ENCODE peak calls at places on chromosomes 2 and 18, in nine cellular contexts. One of them, this sample, is unnamed.

GRCh38 chr2:241894056-241894641 is 24.6 kb downstream of the RTP5 start:
- DNase-seq in stimulated activated naive CD8-positive, alpha-beta T cell treated with anti-CD3 and anti-CD28 coated beads, Interleukin-15, Interleukin-2, amounts not matched to agents 100 U/mL and 50 U/mL, for 24 hours: no peak
- DNase-seq in CD4-positive, CD25-positive, alpha-beta regulatory T cell: no peak
- DNase-seq in esophagus squamous epithelium: no peak
- DNase-seq in mesenchymal stem cell: no peak
- DNase-seq in activated B cell treated with CpG ODN at 0.5 μM for 24 hours: peak
- DNase-seq in central memory CD4-positive, alpha-beta T cell: no peak
- DNase-seq in DMS79: no peak
- DNase-seq in HCEC 1CT: no peak
- DNase-seq in this sample: no peak

GRCh38 chr2:22929998-22930397 is 455.0 kb upstream of the KLHL29 start:
- DNase-seq in activated B cell treated with CpG ODN at 0.5 μM for 24 hours: no peak
- DNase-seq in central memory CD4-positive, alpha-beta T cell: no peak
- DNase-seq in DMS79: no peak
- DNase-seq in HCEC 1CT: no peak
- DNase-seq in CD4-positive, CD25-positive, alpha-beta regulatory T cell: no peak
- DNase-seq in stimulated activated naive CD8-positive, alpha-beta T cell treated with anti-CD3 and anti-CD28 coated beads, Interleukin-15, Interleukin-2, amounts not matched to agents 100 U/mL and 50 U/mL, for 24 hours: no peak
- DNase-seq in mesenchymal stem cell: no peak
- DNase-seq in esophagus squamous epithelium: no peak
- DNase-seq in this sample: no peak

GRCh38 chr2:158560259-158560658 is 103.5 kb downstream of the PKP4 start:
- DNase-seq in esophagus squamous epithelium: no peak
- DNase-seq in stimulated activated naive CD8-positive, alpha-beta T cell treated with anti-CD3 and anti-CD28 coated beads, Interleukin-15, Interleukin-2, amounts not matched to agents 100 U/mL and 50 U/mL, for 24 hours: no peak
- DNase-seq in DMS79: no peak
- DNase-seq in central memory CD4-positive, alpha-beta T cell: no peak
- DNase-seq in CD4-positive, CD25-positive, alpha-beta regulatory T cell: no peak
- DNase-seq in mesenchymal stem cell: no peak
- DNase-seq in activated B cell treated with CpG ODN at 0.5 μM for 24 hours: no peak
- DNase-seq in HCEC 1CT: no peak
- DNase-seq in this sample: no peak

GRCh38 chr2:171228826-171229225 is 68.1 kb upstream of the TLK1 start:
- DNase-seq in central memory CD4-positive, alpha-beta T cell: no peak
- DNase-seq in mesenchymal stem cell: no peak
- DNase-seq in HCEC 1CT: no peak
- DNase-seq in CD4-positive, CD25-positive, alpha-beta regulatory T cell: no peak
- DNase-seq in esophagus squamous epithelium: no peak
- DNase-seq in DMS79: no peak
- DNase-seq in stimulated activated naive CD8-positive, alpha-beta T cell treated with anti-CD3 and anti-CD28 coated beads, Interleukin-15, Interleukin-2, amounts not matched to agents 100 U/mL and 50 U/mL, for 24 hours: no peak
- DNase-seq in activated B cell treated with CpG ODN at 0.5 μM for 24 hours: no peak
- DNase-seq in this sample: no peak

GRCh38 chr2:177303939-177304338 is 39.4 kb upstream of the NFE2L2 start:
- DNase-seq in mesenchymal stem cell: no peak
- DNase-seq in stimulated activated naive CD8-positive, alpha-beta T cell treated with anti-CD3 and anti-CD28 coated beads, Interleukin-15, Interleukin-2, amounts not matched to agents 100 U/mL and 50 U/mL, for 24 hours: no peak
- DNase-seq in CD4-positive, CD25-positive, alpha-beta regulatory T cell: no peak
- DNase-seq in HCEC 1CT: no peak
- DNase-seq in esophagus squamous epithelium: no peak
- DNase-seq in central memory CD4-positive, alpha-beta T cell: no peak
- DNase-seq in DMS79: no peak
- DNase-seq in activated B cell treated with CpG ODN at 0.5 μM for 24 hours: no peak
- DNase-seq in this sample: no peak

GRCh38 chr2:85947593-85947992 is 58.8 kb upstream of the ST3GAL5 start:
- DNase-seq in mesenchymal stem cell: no peak
- DNase-seq in activated B cell treated with CpG ODN at 0.5 μM for 24 hours: no peak
- DNase-seq in stimulated activated naive CD8-positive, alpha-beta T cell treated with anti-CD3 and anti-CD28 coated beads, Interleukin-15, Interleukin-2, amounts not matched to agents 100 U/mL and 50 U/mL, for 24 hours: no peak
- DNase-seq in HCEC 1CT: no peak
- DNase-seq in DMS79: no peak
- DNase-seq in CD4-positive, CD25-positive, alpha-beta regulatory T cell: no peak
- DNase-seq in central memory CD4-positive, alpha-beta T cell: no peak
- DNase-seq in esophagus squamous epithelium: no peak
- DNase-seq in this sample: no peak

GRCh38 chr2:159151198-159152118 is 135.0 kb downstream of the WDSUB1 start:
- DNase-seq in stimulated activated naive CD8-positive, alpha-beta T cell treated with anti-CD3 and anti-CD28 coated beads, Interleukin-15, Interleukin-2, amounts not matched to agents 100 U/mL and 50 U/mL, for 24 hours: no peak
- DNase-seq in CD4-positive, CD25-positive, alpha-beta regulatory T cell: no peak
- DNase-seq in esophagus squamous epithelium: no peak
- DNase-seq in DMS79: no peak
- DNase-seq in activated B cell treated with CpG ODN at 0.5 μM for 24 hours: no peak
- DNase-seq in HCEC 1CT: no peak
- DNase-seq in mesenchymal stem cell: no peak
- DNase-seq in central memory CD4-positive, alpha-beta T cell: no peak
- DNase-seq in this sample: no peak

GRCh38 chr2:9508934-9509333 is 34.6 kb downstream of the IAH1 start:
- DNase-seq in DMS79: no peak
- DNase-seq in esophagus squamous epithelium: no peak
- DNase-seq in stimulated activated naive CD8-positive, alpha-beta T cell treated with anti-CD3 and anti-CD28 coated beads, Interleukin-15, Interleukin-2, amounts not matched to agents 100 U/mL and 50 U/mL, for 24 hours: no peak
- DNase-seq in HCEC 1CT: no peak
- DNase-seq in mesenchymal stem cell: no peak
- DNase-seq in CD4-positive, CD25-positive, alpha-beta regulatory T cell: no peak
- DNase-seq in central memory CD4-positive, alpha-beta T cell: no peak
- DNase-seq in activated B cell treated with CpG ODN at 0.5 μM for 24 hours: no peak
- DNase-seq in this sample: no peak

GRCh38 chr2:44642123-44642857 is 280.5 kb downstream of the CAMKMT start:
- DNase-seq in DMS79: peak
- DNase-seq in activated B cell treated with CpG ODN at 0.5 μM for 24 hours: no peak
- DNase-seq in CD4-positive, CD25-positive, alpha-beta regulatory T cell: no peak
- DNase-seq in central memory CD4-positive, alpha-beta T cell: no peak
- DNase-seq in stimulated activated naive CD8-positive, alpha-beta T cell treated with anti-CD3 and anti-CD28 coated beads, Interleukin-15, Interleukin-2, amounts not matched to agents 100 U/mL and 50 U/mL, for 24 hours: no peak
- DNase-seq in mesenchymal stem cell: no peak
- DNase-seq in HCEC 1CT: no peak
- DNase-seq in esophagus squamous epithelium: no peak
- DNase-seq in this sample: no peak

GRCh38 chr2:222269132-222269531 is 29.7 kb downstream of the PAX3 start:
- DNase-seq in CD4-positive, CD25-positive, alpha-beta regulatory T cell: no peak
- DNase-seq in DMS79: no peak
- DNase-seq in HCEC 1CT: no peak
- DNase-seq in mesenchymal stem cell: no peak
- DNase-seq in activated B cell treated with CpG ODN at 0.5 μM for 24 hours: no peak
- DNase-seq in central memory CD4-positive, alpha-beta T cell: no peak
- DNase-seq in stimulated activated naive CD8-positive, alpha-beta T cell treated with anti-CD3 and anti-CD28 coated beads, Interleukin-15, Interleukin-2, amounts not matched to agents 100 U/mL and 50 U/mL, for 24 hours: no peak
- DNase-seq in esophagus squamous epithelium: no peak
- DNase-seq in this sample: no peak

GRCh38 chr18:79507076-79507545 is 111.4 kb downstream of the NFATC1 start:
- DNase-seq in stimulated activated naive CD8-positive, alpha-beta T cell treated with anti-CD3 and anti-CD28 coated beads, Interleukin-15, Interleukin-2, amounts not matched to agents 100 U/mL and 50 U/mL, for 24 hours: peak
- DNase-seq in DMS79: peak
- DNase-seq in activated B cell treated with CpG ODN at 0.5 μM for 24 hours: peak
- DNase-seq in esophagus squamous epithelium: no peak
- DNase-seq in CD4-positive, CD25-positive, alpha-beta regulatory T cell: peak
- DNase-seq in HCEC 1CT: no peak
- DNase-seq in central memory CD4-positive, alpha-beta T cell: peak
- DNase-seq in mesenchymal stem cell: no peak
- DNase-seq in this sample: peak

GRCh38 chr18:3654442-3655253 is 204.7 kb downstream of the TGIF1 start:
- DNase-seq in DMS79: no peak
- DNase-seq in esophagus squamous epithelium: no peak
- DNase-seq in central memory CD4-positive, alpha-beta T cell: no peak
- DNase-seq in mesenchymal stem cell: no peak
- DNase-seq in CD4-positive, CD25-positive, alpha-beta regulatory T cell: no peak
- DNase-seq in stimulated activated naive CD8-positive, alpha-beta T cell treated with anti-CD3 and anti-CD28 coated beads, Interleukin-15, Interleukin-2, amounts not matched to agents 100 U/mL and 50 U/mL, for 24 hours: no peak
- DNase-seq in HCEC 1CT: no peak
- DNase-seq in activated B cell treated with CpG ODN at 0.5 μM for 24 hours: no peak
- DNase-seq in this sample: no peak

GRCh38 chr2:131077182-131077846 is 15.9 kb downstream of the FAM168B start:
- DNase-seq in mesenchymal stem cell: no peak
- DNase-seq in CD4-positive, CD25-positive, alpha-beta regulatory T cell: no peak
- DNase-seq in HCEC 1CT: no peak
- DNase-seq in stimulated activated naive CD8-positive, alpha-beta T cell treated with anti-CD3 and anti-CD28 coated beads, Interleukin-15, Interleukin-2, amounts not matched to agents 100 U/mL and 50 U/mL, for 24 hours: no peak
- DNase-seq in esophagus squamous epithelium: no peak
- DNase-seq in activated B cell treated with CpG ODN at 0.5 μM for 24 hours: no peak
- DNase-seq in central memory CD4-positive, alpha-beta T cell: no peak
- DNase-seq in DMS79: no peak
- DNase-seq in this sample: no peak

This sample was measured in LHCN-M2.